ENCODE peak calls at places on chromosomes 6 and 20, in eight cellular contexts. One of them, this sample, is unnamed.

GRCh38 chr20:33645421-33645820 is 16.7 kb upstream of the C20orf144 start:
- DNase-seq in stromal cell of bone marrow: no peak
- DNase-seq in AG10803: no peak
- DNase-seq in DMS53: no peak
- DNase-seq in nephron progenitor cell: no peak
- DNase-seq in NCI-H2081: no peak
- DNase-seq in activated T-helper 1 cell treated with anti-CD3 and anti-CD28 coated beads, Interleukin-2, amount 50 U/mL, for 16 hours: no peak
- DNase-seq in stimulated activated CD4-positive, alpha-beta T cell treated with anti-CD3 and anti-CD28 coated beads, Interleukin-15, amount 100 ng/mL, for 24 hours: no peak
- DNase-seq in this sample: no peak

GRCh38 chr20:40966516-40967185 is 62.0 kb upstream of the TOP1 start:
- DNase-seq in AG10803: no peak
- DNase-seq in activated T-helper 1 cell treated with anti-CD3 and anti-CD28 coated beads, Interleukin-2, amount 50 U/mL, for 16 hours: no peak
- DNase-seq in NCI-H2081: no peak
- DNase-seq in nephron progenitor cell: no peak
- DNase-seq in DMS53: no peak
- DNase-seq in stromal cell of bone marrow: no peak
- DNase-seq in stimulated activated CD4-positive, alpha-beta T cell treated with anti-CD3 and anti-CD28 coated beads, Interleukin-15, amount 100 ng/mL, for 24 hours: no peak
- DNase-seq in this sample: no peak

GRCh38 chr6:110786271-110786670 is 29.0 kb downstream of the CDK19 start:
- DNase-seq in NCI-H2081: no peak
- DNase-seq in activated T-helper 1 cell treated with anti-CD3 and anti-CD28 coated beads, Interleukin-2, amount 50 U/mL, for 16 hours: no peak
- DNase-seq in stromal cell of bone marrow: no peak
- DNase-seq in stimulated activated CD4-positive, alpha-beta T cell treated with anti-CD3 and anti-CD28 coated beads, Interleukin-15, amount 100 ng/mL, for 24 hours: no peak
- DNase-seq in DMS53: no peak
- DNase-seq in AG10803: peak; percentile 16
- DNase-seq in nephron progenitor cell: no peak
- DNase-seq in this sample: no peak

GRCh38 chr6:166655713-166656265 is 28.7 kb upstream of the RPS6KA2 start:
- DNase-seq in AG10803: no peak
- DNase-seq in stromal cell of bone marrow: no peak
- DNase-seq in stimulated activated CD4-positive, alpha-beta T cell treated with anti-CD3 and anti-CD28 coated beads, Interleukin-15, amount 100 ng/mL, for 24 hours: no peak
- DNase-seq in DMS53: peak; percentile 86
- DNase-seq in activated T-helper 1 cell treated with anti-CD3 and anti-CD28 coated beads, Interleukin-2, amount 50 U/mL, for 16 hours: no peak
- DNase-seq in NCI-H2081: no peak
- DNase-seq in nephron progenitor cell: no peak
- DNase-seq in this sample: no peak

GRCh38 chr6:140393665-140394064 is 1019.2 kb upstream of the CITED2 start:
- DNase-seq in AG10803: peak; percentile 69
- DNase-seq in stimulated activated CD4-positive, alpha-beta T cell treated with anti-CD3 and anti-CD28 coated beads, Interleukin-15, amount 100 ng/mL, for 24 hours: no peak
- DNase-seq in activated T-helper 1 cell treated with anti-CD3 and anti-CD28 coated beads, Interleukin-2, amount 50 U/mL, for 16 hours: no peak
- DNase-seq in DMS53: no peak
- DNase-seq in NCI-H2081: no peak
- DNase-seq in nephron progenitor cell: no peak
- DNase-seq in stromal cell of bone marrow: no peak
- DNase-seq in this sample: no peak

GRCh38 chr20:51372176-51372803 is 170.2 kb downstream of the NFATC2 start:
- DNase-seq in stimulated activated CD4-positive, alpha-beta T cell treated with anti-CD3 and anti-CD28 coated beads, Interleukin-15, amount 100 ng/mL, for 24 hours: peak; percentile 75
- DNase-seq in activated T-helper 1 cell treated with anti-CD3 and anti-CD28 coated beads, Interleukin-2, amount 50 U/mL, for 16 hours: peak; percentile 28
- DNase-seq in AG10803: peak; percentile 62
- DNase-seq in stromal cell of bone marrow: peak; percentile 52
- DNase-seq in DMS53: peak; percentile 34
- DNase-seq in nephron progenitor cell: peak; percentile 77
- DNase-seq in NCI-H2081: peak; percentile 54
- DNase-seq in this sample: peak; percentile 90

GRCh38 chr6:125779924-125780539 is 10.7 kb upstream of the NCOA7 start:
- DNase-seq in stimulated activated CD4-positive, alpha-beta T cell treated with anti-CD3 and anti-CD28 coated beads, Interleukin-15, amount 100 ng/mL, for 24 hours: peak; percentile 89
- DNase-seq in NCI-H2081: peak; percentile 83
- DNase-seq in nephron progenitor cell: peak; percentile 83
- DNase-seq in stromal cell of bone marrow: peak; percentile 81
- DNase-seq in activated T-helper 1 cell treated with anti-CD3 and anti-CD28 coated beads, Interleukin-2, amount 50 U/mL, for 16 hours: peak; percentile 79
- DNase-seq in DMS53: peak; percentile 93
- DNase-seq in AG10803: peak; percentile 91
- DNase-seq in this sample: peak; percentile 81

GRCh38 chr6:13526718-13527668 is 39.6 kb upstream of the GFOD1 start:
- DNase-seq in NCI-H2081: peak; percentile 83
- DNase-seq in nephron progenitor cell: no peak
- DNase-seq in AG10803: peak; percentile 25
- DNase-seq in DMS53: peak; percentile 95
- DNase-seq in activated T-helper 1 cell treated with anti-CD3 and anti-CD28 coated beads, Interleukin-2, amount 50 U/mL, for 16 hours: no peak
- DNase-seq in stromal cell of bone marrow: no peak
- DNase-seq in stimulated activated CD4-positive, alpha-beta T cell treated with anti-CD3 and anti-CD28 coated beads, Interleukin-15, amount 100 ng/mL, for 24 hours: peak; percentile 12
- DNase-seq in this sample: no peak

GRCh38 chr6:24273471-24273870 is 84.4 kb downstream of the DCDC2 start:
- DNase-seq in NCI-H2081: no peak
- DNase-seq in AG10803: peak; percentile 0
- DNase-seq in stimulated activated CD4-positive, alpha-beta T cell treated with anti-CD3 and anti-CD28 coated beads, Interleukin-15, amount 100 ng/mL, for 24 hours: no peak
- DNase-seq in nephron progenitor cell: peak; percentile 27
- DNase-seq in activated T-helper 1 cell treated with anti-CD3 and anti-CD28 coated beads, Interleukin-2, amount 50 U/mL, for 16 hours: no peak
- DNase-seq in DMS53: peak; percentile 54
- DNase-seq in stromal cell of bone marrow: peak; percentile 25
- DNase-seq in this sample: no peak

GRCh38 chr20:17557675-17558006 is 12.2 kb upstream of the DSTN start:
- DNase-seq in nephron progenitor cell: no peak
- DNase-seq in stromal cell of bone marrow: peak; percentile 65
- DNase-seq in AG10803: peak; percentile 74
- DNase-seq in stimulated activated CD4-positive, alpha-beta T cell treated with anti-CD3 and anti-CD28 coated beads, Interleukin-15, amount 100 ng/mL, for 24 hours: no peak
- DNase-seq in NCI-H2081: no peak
- DNase-seq in DMS53: peak; percentile 98
- DNase-seq in activated T-helper 1 cell treated with anti-CD3 and anti-CD28 coated beads, Interleukin-2, amount 50 U/mL, for 16 hours: no peak
- DNase-seq in this sample: no peak

GRCh38 chr6:166623318-166623717 is 3.7 kb downstream of the RPS6KA2 start:
- DNase-seq in nephron progenitor cell: no peak
- DNase-seq in activated T-helper 1 cell treated with anti-CD3 and anti-CD28 coated beads, Interleukin-2, amount 50 U/mL, for 16 hours: no peak
- DNase-seq in NCI-H2081: no peak
- DNase-seq in AG10803: no peak
- DNase-seq in stimulated activated CD4-positive, alpha-beta T cell treated with anti-CD3 and anti-CD28 coated beads, Interleukin-15, amount 100 ng/mL, for 24 hours: no peak
- DNase-seq in stromal cell of bone marrow: no peak
- DNase-seq in DMS53: peak; percentile 51
- DNase-seq in this sample: no peak

GRCh38 chr6:97668716-97669115 is 385.7 kb upstream of the MMS22L start:
- DNase-seq in DMS53: peak; percentile 70
- DNase-seq in stimulated activated CD4-positive, alpha-beta T cell treated with anti-CD3 and anti-CD28 coated beads, Interleukin-15, amount 100 ng/mL, for 24 hours: no peak
- DNase-seq in NCI-H2081: peak; percentile 1
- DNase-seq in stromal cell of bone marrow: no peak
- DNase-seq in activated T-helper 1 cell treated with anti-CD3 and anti-CD28 coated beads, Interleukin-2, amount 50 U/mL, for 16 hours: no peak
- DNase-seq in AG10803: no peak
- DNase-seq in nephron progenitor cell: peak; percentile 23
- DNase-seq in this sample: no peak

GRCh38 chr6:160118620-160119234 is 2.9 kb upstream of the SLC22A1 start:
- DNase-seq in DMS53: no peak
- DNase-seq in activated T-helper 1 cell treated with anti-CD3 and anti-CD28 coated beads, Interleukin-2, amount 50 U/mL, for 16 hours: no peak
- DNase-seq in stromal cell of bone marrow: no peak
- DNase-seq in stimulated activated CD4-positive, alpha-beta T cell treated with anti-CD3 and anti-CD28 coated beads, Interleukin-15, amount 100 ng/mL, for 24 hours: no peak
- DNase-seq in AG10803: no peak
- DNase-seq in NCI-H2081: no peak
- DNase-seq in nephron progenitor cell: no peak
- DNase-seq in this sample: no peak